ENCODE peak calls at places on chromosomes 1 and 21, in ten cellular contexts. B is KG1; F is NCI-H774; E is left colon; J is WTC11; O is neural progenitor cell; N is stimulated activated CD4-positive, alpha-beta T cell treated with anti-CD3 and anti-CD28 coated beads, Interleukin-4, amount 100 ng/mL, for 24 hours; R is EH; K is HT1080; T is epithelial cell of esophagus. G is an unnamed sample.

GRCh38 chr1:192747305-192747704 is 61.5 kb upstream of the RGS2 start:
- DNase-seq in B (no peak), F (no peak), E (no peak), J (no peak), O (no peak), N (no peak), R (peak), K (peak), T (peak), G (no peak)

GRCh38 chr1:94327001-94327685 is 89.8 kb upstream of the ARHGAP29 start:
- DNase-seq in B (no peak), F (no peak), E (peak), J (peak), O (peak), N (no peak), R (peak), K (no peak), T (no peak), G (peak)

GRCh38 chr21:36178349-36178748 is 21.7 kb downstream of the DOP1B start:
- DNase-seq in B (no peak), F (no peak), E (no peak), J (no peak), O (no peak), N (no peak), R (no peak), K (no peak), T (no peak), G (no peak)

GRCh38 chr1:183163311-183163710 is 22.8 kb upstream of the LAMC2 start:
- DNase-seq in B (no peak), F (peak), E (no peak), J (no peak), O (no peak), N (no peak), R (peak), K (peak), T (peak), G (no peak)

GRCh38 chr21:45804809-45805313 is 161.3 kb downstream of the PCBP3 start:
- DNase-seq in B (no peak), F (no peak), E (no peak), J (no peak), O (no peak), N (no peak), R (no peak), K (no peak), T (no peak), G (peak)

GRCh38 chr1:22892789-22893188 is 79.9 kb downstream of the LACTBL1 start:
- DNase-seq in B (no peak), F (no peak), E (no peak), J (no peak), O (no peak), N (no peak), R (no peak), K (no peak), T (no peak), G (no peak)

GRCh38 chr1:183023146-183023600 is at the start of gene LAMC1:
- DNase-seq in B (peak), F (peak), E (peak), J (peak), O (peak), N (peak), R (peak), K (peak), T (peak), G (peak)

GRCh38 chr1:44322367-44322766 is 32.7 kb downstream of the ERI3 start:
- DNase-seq in B (no peak), F (no peak), E (no peak), J (no peak), O (no peak), N (no peak), R (no peak), K (no peak), T (no peak), G (no peak)

GRCh38 chr1:29657816-29658215 is 421.5 kb downstream of the PTPRU start:
- DNase-seq in B (no peak), F (no peak), E (no peak), J (no peak), O (no peak), N (no peak), R (no peak), K (no peak), T (no peak), G (no peak)

GRCh38 chr1:8878448-8879347 is at the start of gene ENO1:
- DNase-seq in B (peak), F (peak), E (peak), J (peak), O (peak), N (peak), R (peak), K (peak), T (peak), G (peak)

GRCh38 chr1:156689035-156689959 is 12.1 kb upstream of the NES start:
- DNase-seq in B (peak), F (peak), E (peak), J (peak), O (peak), N (peak), R (peak), K (peak), T (peak), G (peak)

GRCh38 chr1:47568763-47569162 is 130.9 kb downstream of the FOXD2 start:
- DNase-seq in B (no peak), F (no peak), E (no peak), J (no peak), O (no peak), N (no peak), R (peak), K (no peak), T (no peak), G (no peak)

GRCh38 chr1:152753586-152753985 is 4.2 kb upstream of the KPRP start:
- DNase-seq in B (no peak), F (no peak), E (no peak), J (no peak), O (no peak), N (no peak), R (no peak), K (no peak), T (no peak), G (no peak)

GRCh38 chr1:195908121-195908520 is 700.1 kb downstream of the KCNT2 start:
- DNase-seq in B (peak), F (no peak), E (no peak), J (no peak), O (no peak), N (no peak), R (peak), K (peak), T (peak), G (no peak)

GRCh38 chr1:201649776-201650607 is 111.1 kb downstream of the NAV1 start:
- DNase-seq in B (no peak), F (peak), E (peak), J (peak), O (peak), N (no peak), R (peak), K (no peak), T (peak), G (peak)

GRCh38 chr1:100879422-100879821 is 15.2 kb downstream of the EXTL2 start:
- DNase-seq in B (no peak), F (no peak), E (no peak), J (no peak), O (no peak), N (no peak), R (no peak), K (no peak), T (no peak), G (no peak)

GRCh38 chr1:11653101-11653601 is 1.1 kb downstream of the FBXO2 start:
- DNase-seq in B (no peak), F (no peak), E (no peak), J (peak), O (peak), N (no peak), R (no peak), K (peak), T (peak), G (no peak)

GRCh38 chr1:43898981-43899380 is 34.6 kb upstream of the ARTN start:
- DNase-seq in B (no peak), F (no peak), E (no peak), J (no peak), O (no peak), N (no peak), R (no peak), K (no peak), T (no peak), G (no peak)

GRCh38 chr1:171799166-171799565 is 17.7 kb downstream of the METTL13 start:
- DNase-seq in B (no peak), F (no peak), E (no peak), J (no peak), O (no peak), N (no peak), R (peak), K (no peak), T (no peak), G (no peak)

GRCh38 chr1:76136894-76137293 is 62.3 kb downstream of the ST6GALNAC3 start:
- DNase-seq in B (no peak), F (no peak), E (no peak), J (no peak), O (no peak), N (no peak), R (no peak), K (no peak), T (no peak), G (no peak)

GRCh38 chr1:197546989-197547388 is 228.3 kb downstream of the DENND1B start:
- DNase-seq in B (no peak), F (no peak), E (no peak), J (no peak), O (no peak), N (no peak), R (no peak), K (no peak), T (no peak), G (no peak)

GRCh38 chr21:42304556-42305454 is 10.4 kb downstream of the TFF3 start:
- DNase-seq in B (no peak), F (no peak), E (no peak), J (peak), O (no peak), N (no peak), R (no peak), K (no peak), T (no peak), G (no peak)

GRCh38 chr1:177571076-177571475 is 398.8 kb downstream of the SEC16B start:
- DNase-seq in B (no peak), F (no peak), E (no peak), J (no peak), O (no peak), N (no peak), R (no peak), K (no peak), T (no peak), G (no peak)

GRCh38 chr21:40548134-40548533 is 298.8 kb downstream of the DSCAM start:
- DNase-seq in B (no peak), F (no peak), E (no peak), J (no peak), O (peak), N (no peak), R (no peak), K (no peak), T (no peak), G (no peak)

GRCh38 chr1:81021134-81021533 is 779.6 kb upstream of the ADGRL2 start:
- DNase-seq in B (no peak), F (no peak), E (no peak), J (no peak), O (no peak), N (no peak), R (no peak), K (no peak), T (peak), G (no peak)

GRCh38 chr1:153447498-153448170 is 12.8 kb downstream of the S100A7 start:
- DNase-seq in B (no peak), F (no peak), E (no peak), J (no peak), O (no peak), N (no peak), R (peak), K (peak), T (peak), G (no peak)

GRCh38 chr1:234851450-234852438 is 241.8 kb upstream of the IRF2BP2 start:
- DNase-seq in B (no peak), F (no peak), E (peak), J (no peak), O (no peak), N (no peak), R (peak), K (peak), T (peak), G (no peak)

GRCh38 chr1:166952002-166952746 is 23.2 kb downstream of the ILDR2 start:
- DNase-seq in B (no peak), F (no peak), E (peak), J (no peak), O (peak), N (no peak), R (peak), K (peak), T (peak), G (no peak)

GRCh38 chr1:116415699-116416533 is 42.9 kb downstream of the ATP1A1 start:
- DNase-seq in B (no peak), F (no peak), E (no peak), J (peak), O (peak), N (no peak), R (peak), K (no peak), T (no peak), G (peak)

GRCh38 chr21:41729701-41730368 is 37.0 kb downstream of the RIPK4 start:
- DNase-seq in B (no peak), F (no peak), E (no peak), J (no peak), O (no peak), N (no peak), R (no peak), K (no peak), T (no peak), G (no peak)

GRCh38 chr1:29967261-29967660 is 730.9 kb downstream of the PTPRU start:
- DNase-seq in B (no peak), F (no peak), E (no peak), J (no peak), O (no peak), N (no peak), R (no peak), K (no peak), T (no peak), G (no peak)

GRCh38 chr1:73627723-73628122 is 570.3 kb downstream of the LRRIQ3 start:
- DNase-seq in B (no peak), F (no peak), E (no peak), J (peak), O (peak), N (no peak), R (no peak), K (no peak), T (peak), G (no peak)

GRCh38 chr1:235045921-235046601 is 82.6 kb downstream of the TOMM20 start:
- DNase-seq in B (no peak), F (no peak), E (no peak), J (no peak), O (no peak), N (no peak), R (no peak), K (no peak), T (no peak), G (no peak)

G was measured in retina.